ENCODE peak calls at places on chromosomes 1 and 21, in four cellular contexts. T, R, P and W are unnamed samples.

GRCh38 chr1:101338714-101339430 is 102.1 kb downstream of the S1PR1 start:
- DNase-seq in T (no peak), R (no peak), P (no peak), W (no peak)

GRCh38 chr1:161928056-161928455 is 95.6 kb downstream of the OLFML2B start:
- DNase-seq in T (no peak), R (no peak), P (no peak), W (no peak)

GRCh38 chr1:198678901-198679329 is 40.1 kb downstream of the PTPRC start:
- DNase-seq in T (no peak), R (no peak), P (no peak), W (no peak)

GRCh38 chr1:229258031-229258850 is 12.7 kb upstream of the RAB4A start:
- DNase-seq in T (peak), R (no peak), P (peak), W (peak)

GRCh38 chr1:41239988-41240610 is 2.0 kb downstream of the SCMH1 start:
- DNase-seq in T (no peak), R (no peak), P (peak), W (peak)

GRCh38 chr1:40783001-40783905 is at the start of gene KCNQ4:
- DNase-seq in T (no peak), R (no peak), P (no peak), W (peak)

GRCh38 chr1:112731451-112731850 is 16.3 kb upstream of the PPM1J start:
- DNase-seq in T (no peak), R (no peak), P (no peak), W (no peak)

GRCh38 chr1:24409535-24409934 is 4.0 kb downstream of the STPG1 start:
- DNase-seq in T (no peak), R (no peak), P (no peak), W (no peak)

GRCh38 chr1:162872981-162873380 is 12.0 kb upstream of the CCDC190 start:
- DNase-seq in T (no peak), R (no peak), P (no peak), W (no peak)

GRCh38 chr1:19650416-19651140 is 6.5 kb downstream of the NBL1 start:
- DNase-seq in T (no peak), R (no peak), P (no peak), W (no peak)

GRCh38 chr1:68442006-68442405 is 7.7 kb downstream of the RPE65 start:
- DNase-seq in T (no peak), R (no peak), P (no peak), W (peak)

GRCh38 chr1:168728452-168729404 is at the start of gene DPT:
- DNase-seq in T (no peak), R (no peak), P (no peak), W (no peak)

GRCh38 chr1:24909388-24909898 is 20.6 kb downstream of the RUNX3 start:
- DNase-seq in T (no peak), R (no peak), P (peak), W (peak)

GRCh38 chr1:175217674-175218073 is 25.1 kb upstream of the KIAA0040 start:
- DNase-seq in T (no peak), R (no peak), P (no peak), W (no peak)

GRCh38 chr1:231315887-231316286 is 21.8 kb downstream of the EXOC8 start:
- DNase-seq in T (peak), R (no peak), P (peak), W (peak)

GRCh38 chr1:21066365-21067012 is 110.2 kb downstream of the EIF4G3 start:
- DNase-seq in T (no peak), R (no peak), P (no peak), W (no peak)

GRCh38 chr1:173206816-173207595 is at the start of gene TNFSF4:
- DNase-seq in T (no peak), R (no peak), P (no peak), W (no peak)

GRCh38 chr1:63622847-63623566 is 29.8 kb downstream of the PGM1 start:
- DNase-seq in T (no peak), R (peak), P (no peak), W (no peak)

GRCh38 chr1:152497273-152497672 is 13.3 kb upstream of the LCE5A start:
- DNase-seq in T (no peak), R (no peak), P (peak), W (peak)

GRCh38 chr1:194731025-194731424 is 1544.6 kb upstream of the B3GALT2 start:
- DNase-seq in T (no peak), R (no peak), P (no peak), W (no peak)

GRCh38 chr1:159881930-159882839 is 17.8 kb downstream of the CFAP45 start:
- DNase-seq in T (peak), R (no peak), P (peak), W (peak)

GRCh38 chr1:16051039-16051438 is 7.5 kb downstream of the CLCNKB start:
- DNase-seq in T (no peak), R (no peak), P (no peak), W (no peak)

GRCh38 chr1:167564592-167564991 is 11.0 kb upstream of the CREG1 start:
- DNase-seq in T (no peak), R (no peak), P (no peak), W (peak)

GRCh38 chr1:164912290-164912689 is 353.3 kb downstream of the PBX1 start:
- DNase-seq in T (no peak), R (no peak), P (no peak), W (no peak)

DNA sequence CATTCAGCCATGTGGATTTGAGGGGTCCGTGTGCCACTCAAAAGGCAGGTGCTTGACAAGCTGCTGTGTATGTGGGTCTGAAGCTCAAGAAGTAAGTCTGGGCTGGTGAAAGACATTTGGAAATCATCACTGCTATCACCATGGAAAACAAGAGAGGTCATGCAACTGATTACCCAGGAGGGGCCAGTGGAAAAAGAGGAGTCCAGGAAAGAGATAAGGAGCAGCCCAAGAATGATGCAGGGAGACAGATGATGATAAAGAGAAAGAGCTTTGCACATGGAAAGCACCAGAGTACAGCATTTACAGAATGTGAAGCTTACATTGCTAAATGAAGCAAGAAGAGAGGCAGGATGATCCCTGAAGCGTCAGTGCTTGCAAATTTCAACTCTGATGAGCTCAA is 203.2 kb downstream of the SETD4 start:
- DNase-seq in T (no peak), R (no peak), P (no peak), W (no peak)
- TF ChIP-seq JUND in T (no peak), R (no peak), P (no peak), W (no peak)

GRCh38 chr1:241942738-241943137 is 14.8 kb upstream of the BECN2 start:
- DNase-seq in T (no peak), R (no peak), P (no peak), W (no peak)

GRCh38 chr1:241947355-241947754 is 10.2 kb upstream of the BECN2 start:
- DNase-seq in T (no peak), R (no peak), P (no peak), W (no peak)

GRCh38 chr1:241939798-241940197 is 17.8 kb upstream of the BECN2 start:
- DNase-seq in T (no peak), R (no peak), P (no peak), W (no peak)

DNA sequence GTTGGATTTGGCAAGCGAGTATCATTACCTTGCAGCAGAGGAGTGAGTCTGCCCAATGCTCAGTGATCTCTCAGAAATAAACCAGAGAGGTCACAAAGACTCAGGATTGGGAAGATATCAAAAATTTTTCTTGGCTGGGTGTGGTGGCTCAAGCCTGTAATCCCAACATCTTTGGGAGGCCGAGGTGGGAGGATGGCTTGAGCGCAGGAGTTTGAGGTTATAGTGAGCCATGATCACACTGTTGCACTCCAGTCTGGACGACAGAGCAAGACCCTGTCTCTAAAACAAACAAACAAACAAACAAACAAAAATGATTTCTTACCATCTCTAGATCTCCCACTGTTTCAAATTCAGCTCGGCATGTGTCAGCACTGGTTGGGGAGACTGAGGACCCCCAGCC is 13.3 kb upstream of the BECN2 start:
- DNase-seq in T (no peak), R (no peak), P (no peak), W (no peak)
- TF ChIP-seq JUND in T (no peak), R (no peak), P (no peak), W (no peak)

GRCh38 chr1:180953291-180953747 is 40.6 kb downstream of the KIAA1614 start:
- DNase-seq in T (no peak), R (no peak), P (no peak), W (peak)
- TF ChIP-seq JUND in T (no peak), R (no peak), P (no peak), W (no peak)

DNA sequence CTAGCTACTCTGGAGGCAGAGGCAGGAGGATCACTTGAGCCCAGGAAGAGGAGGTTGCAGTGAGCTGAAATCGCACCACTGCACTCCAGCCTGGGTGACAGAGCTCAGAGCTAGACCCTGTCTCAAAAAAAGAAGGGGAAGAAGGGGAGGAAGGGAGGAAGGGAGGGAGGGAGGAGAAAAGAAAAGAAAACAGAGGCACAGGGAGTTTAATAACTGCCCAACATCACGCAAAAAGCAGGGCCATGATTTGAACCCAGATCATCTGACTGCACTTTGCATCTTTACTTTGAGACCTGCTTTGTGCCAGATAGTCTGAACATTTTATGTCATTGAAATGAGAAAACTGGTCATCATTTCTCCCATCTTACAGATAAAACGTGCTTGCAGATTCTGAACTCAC is 2.0 kb downstream of the LURAP1 start:
- DNase-seq in T (no peak), R (no peak), P (no peak), W (no peak)
- TF ChIP-seq JUND in T (no peak), R (no peak), P (no peak), W (no peak)

GRCh38 chr1:119275930-119276215 is 92.7 kb upstream of the HAO2 start:
- DNase-seq in T (no peak), R (no peak), P (no peak), W (no peak)

GRCh38 chr1:119276558-119276957 is 92.0 kb upstream of the HAO2 start:
- DNase-seq in T (no peak), R (no peak), P (no peak), W (no peak)

GRCh38 chr1:119275145-119275929 is 93.2 kb upstream of the HAO2 start:
- DNase-seq in T (peak), R (no peak), P (peak), W (no peak)

GRCh38 chr1:119285482-119285881 is 83.1 kb upstream of the HAO2 start:
- DNase-seq in T (no peak), R (no peak), P (no peak), W (no peak)

DNA sequence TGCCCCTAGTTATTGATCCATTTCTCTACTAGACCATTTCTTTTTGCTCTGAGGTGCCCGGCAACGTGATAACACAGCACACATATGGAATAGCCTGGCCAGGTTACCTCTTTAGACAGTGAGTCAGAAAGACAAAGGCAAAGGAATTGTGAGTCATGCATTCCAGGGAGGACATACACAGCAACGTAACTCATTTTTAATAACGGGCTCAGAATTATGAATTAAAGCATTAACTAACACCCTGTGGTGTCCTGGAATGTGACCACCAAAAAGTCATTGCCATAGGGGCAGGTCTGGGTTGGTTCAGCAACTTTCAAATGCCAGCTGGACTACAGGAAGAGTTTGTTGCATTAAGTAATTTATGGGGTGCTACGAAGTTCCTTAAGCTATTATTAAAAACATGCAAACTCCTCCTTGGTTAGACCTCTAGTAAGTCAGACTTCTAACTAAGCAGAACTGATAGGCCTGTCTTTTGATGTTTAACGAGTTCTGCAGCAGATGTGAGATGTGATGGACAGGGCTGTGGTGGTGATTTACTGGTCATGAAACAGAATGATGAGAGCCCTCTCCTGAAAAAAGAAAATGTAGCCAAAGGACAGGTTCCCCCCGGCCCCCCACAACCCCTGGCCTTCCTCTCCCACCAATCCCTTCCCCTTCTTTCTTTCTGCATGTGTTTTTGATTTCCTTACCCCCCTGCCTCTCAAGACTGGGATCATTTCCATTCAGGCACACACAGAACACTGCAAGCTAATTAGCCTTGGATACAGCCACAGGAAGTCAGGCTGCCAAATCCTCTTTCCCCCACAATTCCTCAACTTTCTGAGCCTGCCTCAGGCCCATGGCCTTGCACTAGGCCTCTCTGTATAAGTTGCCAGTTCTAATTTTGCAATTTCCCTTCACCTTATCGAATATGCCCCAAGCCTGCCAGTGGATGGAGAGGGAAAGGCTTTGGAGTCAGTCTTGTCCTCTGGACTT is 88.9 kb upstream of the HAO2 start:
- DNase-seq in T (peak), R (no peak), P (peak), W (no peak)
- TF ChIP-seq JUND in T (peak), R (no peak), P (no peak), W (no peak)

GRCh38 chr1:234519506-234519905 is 40.5 kb upstream of the TARBP1 start:
- DNase-seq in T (no peak), R (no peak), P (no peak), W (no peak)
- TF ChIP-seq JUND in T (no peak), R (no peak), P (no peak), W (no peak)

GRCh38 chr1:56844709-56845108 is 9.9 kb upstream of the C8A start:
- DNase-seq in T (no peak), R (no peak), P (no peak), W (no peak)

GRCh38 chr1:56845343-56845742 is 9.3 kb upstream of the C8A start:
- DNase-seq in T (no peak), R (no peak), P (no peak), W (no peak)
- TF ChIP-seq JUND in T (no peak), R (no peak), P (no peak), W (no peak)

DNA sequence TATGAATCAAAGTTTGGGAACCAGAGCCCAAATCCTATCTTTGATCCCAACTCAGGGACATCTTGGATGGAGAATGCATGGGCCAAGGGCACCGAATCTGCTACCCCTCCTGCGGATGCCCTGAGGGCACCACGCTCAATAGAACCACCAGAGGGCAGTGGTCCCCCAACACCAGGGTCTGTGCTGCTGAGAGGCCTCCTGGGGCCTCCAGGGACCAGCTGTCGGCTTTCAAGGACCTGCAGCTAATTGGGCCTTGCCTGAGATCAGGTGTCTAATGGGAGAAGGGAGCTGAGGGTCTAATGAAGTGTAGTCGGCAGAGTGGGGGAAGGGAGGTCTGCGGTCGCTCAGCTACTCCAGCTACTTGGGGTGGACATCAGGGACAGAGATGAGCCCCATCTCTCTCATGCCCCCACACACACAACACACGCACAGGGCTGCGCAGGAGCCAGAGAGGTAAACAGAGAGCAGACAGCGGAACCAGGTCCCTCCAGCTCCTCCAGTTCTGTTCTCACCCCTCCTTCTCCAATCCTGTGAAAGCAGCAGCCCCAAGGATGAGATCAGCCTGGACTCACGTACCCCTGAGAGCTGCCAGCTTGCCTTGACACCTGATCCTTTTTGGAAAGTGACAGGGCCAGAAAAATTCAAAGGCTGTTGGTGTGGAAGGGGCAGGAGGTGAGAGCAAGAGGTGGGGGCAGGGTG is 34.9 kb upstream of the PPP1R15B start:
- DNase-seq in T (no peak), R (no peak), P (peak), W (peak)
- TF ChIP-seq JUND in T (no peak), R (no peak), P (no peak), W (no peak)

DNA sequence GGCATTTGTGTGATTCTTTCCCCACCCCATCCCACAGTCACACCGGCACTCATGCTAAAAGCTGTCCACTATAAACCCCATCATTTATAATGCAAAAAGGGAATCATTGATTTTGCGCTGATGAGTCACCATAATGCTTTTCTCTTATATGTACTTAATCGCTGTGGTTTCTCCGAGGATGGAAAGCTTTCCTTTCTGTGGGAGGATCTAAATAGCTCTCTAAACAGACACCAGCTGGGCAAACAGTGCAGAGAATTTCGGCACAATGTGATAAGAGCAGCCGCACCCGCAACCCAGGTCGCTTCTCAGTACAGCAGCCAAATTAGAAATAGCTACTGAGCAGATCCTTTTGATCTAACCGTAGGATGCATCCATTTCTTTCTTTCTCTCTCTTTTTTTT is 85.5 kb downstream of the SETD4 start:
- DNase-seq in T (peak), R (no peak), P (peak), W (no peak)
- TF ChIP-seq JUND in T (no peak), R (no peak), P (no peak), W (no peak)

DNA sequence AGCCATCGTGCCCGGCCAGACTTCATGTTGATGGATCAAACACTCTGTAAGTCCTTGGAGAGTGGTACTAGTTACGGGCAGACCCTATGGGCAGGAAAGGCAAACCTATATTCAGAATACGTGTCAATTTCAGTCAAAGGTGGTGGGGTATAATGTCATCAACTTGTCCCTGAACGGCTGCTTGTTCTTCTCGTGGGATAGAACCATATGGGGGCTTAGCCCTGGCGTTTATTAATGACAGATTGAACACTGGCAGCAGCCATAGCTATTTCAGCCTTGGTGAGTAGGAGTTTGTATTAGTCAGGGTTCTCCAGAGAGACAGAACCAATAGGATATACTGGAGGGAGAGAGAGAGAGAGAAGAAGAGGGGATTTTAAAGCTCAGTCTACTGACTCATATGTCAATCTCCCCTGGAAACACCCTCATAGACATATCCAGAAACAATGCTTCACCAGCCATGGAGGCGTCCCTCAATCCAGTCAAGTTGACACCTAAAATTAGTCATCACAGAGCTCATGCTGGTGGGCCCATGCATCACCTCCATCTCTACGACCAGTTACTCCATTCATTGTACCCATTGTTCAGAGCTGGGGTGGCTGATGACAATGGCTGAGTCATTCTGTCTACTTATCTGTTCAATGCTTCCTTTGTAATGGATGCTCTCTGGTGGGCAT is 16.1 kb upstream of the AQP10 start:
- DNase-seq in T (no peak), R (no peak), P (peak), W (no peak)
- TF ChIP-seq JUND in T (no peak), R (no peak), P (no peak), W (no peak)